ENCODE peak calls at places on chromosome 22, in four cellular contexts. One of them, this sample, is unnamed. For H3K4me1, the result is how much of the 10 kb centered on the place peaks cover.

GRCh38 chr22:43142881-43143562 is at the start of gene MCAT:
- DNase-seq in stomach: peak
- DNase-seq in body of pancreas: peak
- DNase-seq in fibroblast of lung: peak
- DNase-seq in this sample: peak

GRCh38 chr22:19530751-19531150 is 6.5 kb upstream of the CLDN5 start:
- DNase-seq in stomach: no peak
- DNase-seq in body of pancreas: no peak
- DNase-seq in fibroblast of lung: no peak
- DNase-seq in this sample: no peak

GRCh38 chr22:43262990-43263644 is 76.2 kb upstream of the TTLL12 start:
- DNase-seq in stomach: peak
- DNase-seq in body of pancreas: peak
- DNase-seq in fibroblast of lung: no peak
- DNase-seq in this sample: peak

GRCh38 chr22:19148417-19149046 is 1.6 kb downstream of the GSC2 start:
- DNase-seq in stomach: no peak
- DNase-seq in body of pancreas: no peak
- DNase-seq in fibroblast of lung: no peak
- DNase-seq in this sample: no peak

GRCh38 chr22:44440224-44441160 is 57.5 kb downstream of the RTL6 start:
- DNase-seq in stomach: no peak
- DNase-seq in body of pancreas: no peak
- DNase-seq in fibroblast of lung: no peak
- DNase-seq in this sample: no peak

GRCh38 chr22:37254867-37255233 is 10.8 kb upstream of the RAC2 start:
- DNase-seq in stomach: no peak
- DNase-seq in body of pancreas: no peak
- DNase-seq in fibroblast of lung: peak
- DNase-seq in this sample: no peak

GRCh38 chr22:48838846-48839730 is 988.6 kb downstream of the BRD1 start:
- DNase-seq in stomach: no peak
- DNase-seq in body of pancreas: no peak
- DNase-seq in fibroblast of lung: no peak
- DNase-seq in this sample: no peak

GRCh38 chr22:20450551-20450906 is 12.9 kb upstream of the SCARF2 start:
- DNase-seq in stomach: no peak
- DNase-seq in body of pancreas: no peak
- DNase-seq in fibroblast of lung: no peak
- DNase-seq in this sample: no peak

GRCh38 chr22:50218996-50219727 is 18.4 kb downstream of the SELENOO start:
- DNase-seq in stomach: peak
- DNase-seq in body of pancreas: peak
- DNase-seq in fibroblast of lung: peak
- DNase-seq in this sample: peak

GRCh38 chr22:43643362-43643761 is 168.7 kb downstream of the EFCAB6 start:
- DNase-seq in stomach: no peak
- DNase-seq in body of pancreas: no peak
- DNase-seq in fibroblast of lung: no peak
- DNase-seq in this sample: no peak

GRCh38 chr22:40714514-40714966 is 35.3 kb downstream of the MCHR1 start:
- DNase-seq in stomach: no peak
- DNase-seq in body of pancreas: no peak
- DNase-seq in fibroblast of lung: peak
- DNase-seq in this sample: peak

GRCh38 chr22:23565288-23565941 is 14.7 kb downstream of the IGLL1 start:
- DNase-seq in stomach: no peak
- DNase-seq in body of pancreas: no peak
- DNase-seq in fibroblast of lung: no peak
- DNase-seq in this sample: no peak

GRCh38 chr22:50101870-50102565 is 12.2 kb downstream of the MOV10L1 start:
- DNase-seq in stomach: no peak
- DNase-seq in body of pancreas: no peak
- DNase-seq in fibroblast of lung: no peak
- DNase-seq in this sample: no peak

GRCh38 chr22:37281646-37282384 is 493 bp upstream of the CYTH4 start:
- DNase-seq in stomach: no peak
- DNase-seq in body of pancreas: no peak
- DNase-seq in fibroblast of lung: no peak
- DNase-seq in this sample: no peak

GRCh38 chr22:49906799-49907290 is 11.4 kb downstream of the ALG12 start:
- DNase-seq in stomach: no peak
- DNase-seq in body of pancreas: no peak
- DNase-seq in fibroblast of lung: no peak
- DNase-seq in this sample: no peak

GRCh38 chr22:39528080-39528661 is 4.4 kb downstream of the RPS19BP1 start:
- DNase-seq in stomach: no peak
- DNase-seq in body of pancreas: no peak
- DNase-seq in fibroblast of lung: no peak
- DNase-seq in this sample: peak

GRCh38 chr22:19376247-19376646 is 55.3 kb downstream of the HIRA start:
- DNase-seq in stomach: no peak
- DNase-seq in body of pancreas: no peak
- DNase-seq in fibroblast of lung: no peak
- DNase-seq in this sample: no peak

GRCh38 chr22:20439928-20440575 is 2.4 kb upstream of the SCARF2 start:
- DNase-seq in stomach: no peak
- DNase-seq in body of pancreas: no peak
- DNase-seq in fibroblast of lung: no peak
- DNase-seq in this sample: no peak

GRCh38 chr22:30806391-30806861 is 111.8 kb downstream of the OSBP2 start:
- DNase-seq in stomach: no peak
- DNase-seq in body of pancreas: no peak
- DNase-seq in fibroblast of lung: peak
- DNase-seq in this sample: no peak

GRCh38 chr22:43867839-43868652 is 5.7 kb upstream of the SULT4A1 start:
- DNase-seq in stomach: peak
- DNase-seq in body of pancreas: peak
- DNase-seq in fibroblast of lung: peak
- DNase-seq in this sample: peak

DNA sequence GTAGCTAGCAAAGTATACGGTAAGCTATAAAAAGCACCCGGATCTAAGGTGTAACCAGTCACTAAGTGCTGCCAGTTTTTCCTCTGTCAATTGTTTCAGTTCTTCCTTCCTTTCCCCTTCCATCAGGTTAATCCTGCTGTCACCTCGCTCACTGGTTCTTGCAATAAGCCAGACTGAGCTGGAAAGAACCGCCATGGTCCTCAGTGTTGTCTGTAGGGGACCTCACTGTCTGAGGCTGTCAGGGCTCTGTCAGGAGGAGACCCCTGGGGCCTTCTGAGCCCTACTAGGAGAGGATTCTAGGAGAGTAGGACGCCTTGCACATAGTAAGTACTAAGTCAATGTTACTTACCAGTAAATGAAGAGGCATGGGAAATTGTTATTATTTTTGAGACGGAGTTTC is 1.4 kb upstream of the TBC1D22A start:
- DNase-seq in stomach: no peak
- DNase-seq in body of pancreas: no peak
- DNase-seq in fibroblast of lung: no peak
- DNase-seq in this sample: no peak
- H3K4me3 ChIP-seq in stomach: no peak
- H3K4me3 ChIP-seq in body of pancreas: no peak
- H3K4me3 ChIP-seq in fibroblast of lung: peak
- H3K4me3 ChIP-seq in this sample: no peak

GRCh38 chr22:17963015-17963414 is 61.3 kb downstream of the MICAL3 start:
- DNase-seq in stomach: no peak
- DNase-seq in body of pancreas: no peak
- DNase-seq in fibroblast of lung: no peak
- DNase-seq in this sample: no peak

GRCh38 chr22:17960695-17961442 is 63.5 kb downstream of the MICAL3 start:
- DNase-seq in stomach: no peak
- DNase-seq in body of pancreas: no peak
- DNase-seq in fibroblast of lung: no peak
- DNase-seq in this sample: no peak

GRCh38 chr22:17964153-17964552 is 60.2 kb downstream of the MICAL3 start:
- DNase-seq in stomach: no peak
- DNase-seq in body of pancreas: no peak
- DNase-seq in fibroblast of lung: peak
- DNase-seq in this sample: peak

GRCh38 chr22:17962168-17962567 is 62.2 kb downstream of the MICAL3 start:
- DNase-seq in stomach: no peak
- DNase-seq in body of pancreas: no peak
- DNase-seq in fibroblast of lung: no peak
- DNase-seq in this sample: no peak

GRCh38 chr22:17961443-17961729 is 63.0 kb downstream of the MICAL3 start:
- DNase-seq in stomach: no peak
- DNase-seq in body of pancreas: no peak
- DNase-seq in fibroblast of lung: no peak
- DNase-seq in this sample: no peak
- H3K4me1 ChIP-seq in stomach: under half
- H3K4me1 ChIP-seq in body of pancreas: under half
- H3K4me1 ChIP-seq in fibroblast of lung: under half
- H3K4me1 ChIP-seq in this sample: under half

GRCh38 chr22:41752011-41752975 is 48.2 kb upstream of the CCDC134 start:
- DNase-seq in stomach: no peak
- DNase-seq in body of pancreas: no peak
- DNase-seq in fibroblast of lung: no peak
- DNase-seq in this sample: no peak

GRCh38 chr22:41745968-41746367 is 46.7 kb downstream of the MEI1 start:
- DNase-seq in stomach: no peak
- DNase-seq in body of pancreas: no peak
- DNase-seq in fibroblast of lung: no peak
- DNase-seq in this sample: no peak

GRCh38 chr22:41742918-41743317 is 43.6 kb downstream of the MEI1 start:
- DNase-seq in stomach: no peak
- DNase-seq in body of pancreas: no peak
- DNase-seq in fibroblast of lung: no peak
- DNase-seq in this sample: no peak

GRCh38 chr22:41746563-41747400 is 47.5 kb downstream of the MEI1 start:
- DNase-seq in stomach: peak
- DNase-seq in body of pancreas: peak
- DNase-seq in fibroblast of lung: peak
- DNase-seq in this sample: peak
- TF ChIP-seq CTCF in stomach: no peak
- TF ChIP-seq CTCF in body of pancreas: peak
- TF ChIP-seq CTCF in fibroblast of lung: peak
- TF ChIP-seq CTCF in this sample: peak

GRCh38 chr22:25110596-25110845 is 89.1 kb upstream of the CRYBB3 start:
- DNase-seq in stomach: no peak
- DNase-seq in body of pancreas: no peak
- DNase-seq in fibroblast of lung: no peak
- DNase-seq in this sample: no peak
- H3K4me3 ChIP-seq in stomach: peak
- H3K4me3 ChIP-seq in body of pancreas: no peak
- H3K4me3 ChIP-seq in fibroblast of lung: peak
- H3K4me3 ChIP-seq in this sample: peak